ENCODE peak calls at places on chromosome 20, in eight cellular contexts. K is IMR-90, M is neural progenitor cell, B is GM23338, V is aorta, S is body of pancreas, A is neuronal stem cell, F is left ventricle myocardium inferior. U is an unnamed sample.

GRCh38 chr20:35902545-35902941 is 51.8 kb downstream of the SCAND1 start:
- DNase-seq in M (no peak), V (no peak), F (no peak), S (no peak), A (no peak), B (no peak), K (no peak), U (no peak)

GRCh38 chr20:53657289-53657678 is 63.6 kb upstream of the ZNF217 start:
- DNase-seq in A (no peak), K (no peak), F (no peak), V (no peak), S (no peak), M (no peak), B (no peak), U (no peak)

GRCh38 chr20:35523298-35523888 is 6.1 kb downstream of the C20orf173 start:
- DNase-seq in A (no peak), M (peak; percentile 38), V (peak; percentile 44), F (no peak), B (peak; percentile 81), S (peak; percentile 21), K (no peak), U (peak; percentile 13)

GRCh38 chr20:41101660-41102059 is 35.7 kb upstream of the PLCG1 start:
- DNase-seq in F (no peak), V (no peak), S (no peak), K (no peak), A (no peak), B (no peak), M (no peak), U (no peak)

GRCh38 chr20:12956303-12956702 is 52.5 kb upstream of the SPTLC3 start:
- DNase-seq in A (no peak), V (no peak), M (no peak), F (no peak), K (no peak), B (no peak), S (no peak), U (no peak)

GRCh38 chr20:58841539-58842264 is 9.0 kb downstream of the GNAS-AS1 start:
- DNase-seq in F (no peak), S (no peak), V (no peak), M (peak; percentile 38), K (no peak), A (no peak), B (peak; percentile 45), U (no peak)

GRCh38 chr20:35637266-35637665 is 21.6 kb downstream of the SPAG4 start:
- DNase-seq in B (no peak), M (no peak), F (no peak), A (no peak), K (no peak), S (no peak), V (no peak), U (no peak)

GRCh38 chr20:25015986-25016385 is 23.4 kb upstream of the APMAP start:
- DNase-seq in B (no peak), A (no peak), V (peak; percentile 27), M (no peak), S (peak; percentile 4), F (no peak), K (no peak), U (no peak)

GRCh38 chr20:20366896-20367680 is 816 bp upstream of the INSM1 start:
- DNase-seq in A (peak; percentile 57), K (no peak), V (no peak), M (peak; percentile 73), F (no peak), S (no peak), B (peak; percentile 75), U (no peak)

GRCh38 chr20:11995750-11996567 is 78.3 kb downstream of the BTBD3 start:
- DNase-seq in S (no peak), K (peak; percentile 1), V (no peak), F (no peak), B (no peak), A (no peak), M (no peak), U (no peak)

GRCh38 chr20:19901226-19901625 is 115.9 kb upstream of the NAA20 start:
- DNase-seq in A (no peak), V (no peak), F (no peak), K (no peak), M (no peak), S (no peak), B (no peak), U (no peak)

GRCh38 chr20:51569815-51570741 is 27.6 kb upstream of the NFATC2 start:
- DNase-seq in V (peak; percentile 82), A (no peak), B (no peak), K (no peak), F (peak; percentile 48), M (no peak), S (no peak), U (no peak)

GRCh38 chr20:61387204-61387958 is 135.3 kb downstream of the CDH4 start:
- DNase-seq in F (no peak), B (peak; percentile 65), V (peak; percentile 71), S (peak; percentile 60), K (peak; percentile 41), A (no peak), M (peak; percentile 52), U (peak; percentile 56)

DNA sequence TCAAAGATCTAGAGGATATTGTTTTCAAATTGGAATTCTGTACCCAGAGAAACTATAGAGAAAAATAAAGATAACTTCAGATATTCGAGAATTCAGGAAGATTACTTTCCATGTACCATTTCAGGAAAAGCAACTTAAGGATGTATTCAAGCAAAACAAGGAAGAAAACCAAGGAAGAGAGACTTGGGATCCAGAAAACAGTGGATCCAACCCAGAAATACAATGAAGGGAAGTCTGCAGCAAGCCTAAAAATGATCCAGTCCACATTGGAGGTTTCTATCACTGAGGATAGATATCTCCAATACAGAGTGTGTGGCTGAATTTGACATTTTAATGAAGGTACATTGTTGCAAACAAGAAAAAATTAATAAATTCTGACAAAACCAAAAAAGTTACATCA is 201.0 kb downstream of the EYA2 start:
- DNase-seq in K (no peak), M (no peak), V (no peak), F (no peak), B (no peak), S (no peak), A (no peak), U (no peak)
- H3K4me1 ChIP-seq in K (no peaks in the 10 kb centered on the region), M (no peaks in the 10 kb centered on the region), V (peaks cover 5% of the 10 kb centered on the region), F (no peaks in the 10 kb centered on the region), B (no peaks in the 10 kb centered on the region), S (no peaks in the 10 kb centered on the region), A (no peaks in the 10 kb centered on the region), U (no peaks in the 10 kb centered on the region)

DNA sequence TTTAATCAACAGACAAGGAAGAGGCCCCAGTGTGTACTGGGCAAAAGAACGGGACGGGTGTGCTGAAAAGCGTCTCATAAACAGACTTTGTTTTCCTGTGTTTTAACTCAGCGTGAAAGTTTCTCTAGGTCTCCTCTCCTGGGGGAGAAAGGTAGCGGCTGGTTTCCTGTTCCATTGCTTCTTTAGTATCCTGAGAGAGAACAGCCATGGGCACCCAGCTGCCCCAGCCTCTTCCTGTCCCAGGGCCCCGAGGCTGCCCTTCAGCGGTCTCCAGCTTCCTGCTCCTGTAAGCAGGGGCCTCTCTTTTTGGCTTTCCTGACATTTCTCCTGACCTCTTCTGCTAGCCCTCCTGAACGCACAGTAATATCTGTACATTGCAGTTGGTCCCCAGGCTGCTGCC is 2.4 kb upstream of the SSTR4 start:
- DNase-seq in K (no peak), A (no peak), M (no peak), S (no peak), B (no peak), V (no peak), F (no peak), U (no peak)
- H3K4me1 ChIP-seq in K (no peaks in the 10 kb centered on the region), A (no peaks in the 10 kb centered on the region), M (no peaks in the 10 kb centered on the region), S (no peaks in the 10 kb centered on the region), B (no peaks in the 10 kb centered on the region), V (no peaks in the 10 kb centered on the region), F (peaks cover 27% of the 10 kb centered on the region), U (no peaks in the 10 kb centered on the region)

DNA sequence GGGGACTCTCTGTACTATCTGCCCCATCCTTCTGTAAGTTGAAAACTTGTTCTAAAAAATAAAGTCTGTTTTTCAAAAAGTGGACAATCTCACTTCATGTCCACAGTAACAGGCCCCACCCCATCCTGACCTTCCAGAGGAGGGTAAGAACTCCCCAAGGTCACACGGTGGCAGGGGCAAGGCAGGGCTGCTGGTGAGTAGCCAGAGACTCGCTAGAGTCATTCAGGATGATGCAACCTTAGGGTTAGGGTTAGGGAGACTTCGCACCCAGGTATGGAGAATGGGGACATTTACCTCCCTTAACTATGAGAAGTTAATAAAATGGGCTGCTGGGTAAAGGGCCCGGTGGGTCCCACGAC is 15.4 kb downstream of the PEDS1 start:
- DNase-seq in M (no peak), K (no peak), F (no peak), V (no peak), B (no peak), S (no peak), A (no peak), U (no peak)
- H3K4me1 ChIP-seq in M (no peaks in the 10 kb centered on the region), K (peaks cover 12% of the 10 kb centered on the region), F (peaks cover 77% of the 10 kb centered on the region), V (no peaks in the 10 kb centered on the region), B (peaks cover 5% of the 10 kb centered on the region), S (peaks cover 37% of the 10 kb centered on the region), A (no peaks in the 10 kb centered on the region), U (peaks cover 3% of the 10 kb centered on the region)

GRCh38 chr20:23203310-23203709 is 117.2 kb upstream of the CD93 start:
- DNase-seq in V (no peak), M (no peak), S (no peak), F (no peak), B (no peak), A (no peak), K (no peak), U (no peak)
- H3K4me1 ChIP-seq in V (peaks cover 5% of the 10 kb centered on the region), M (peaks cover 24% of the 10 kb centered on the region), S (peaks cover 12% of the 10 kb centered on the region), F (peaks cover 52% of the 10 kb centered on the region), B (peaks cover 23% of the 10 kb centered on the region), A (peaks cover 2% of the 10 kb centered on the region), K (no peaks in the 10 kb centered on the region), U (no peaks in the 10 kb centered on the region)

GRCh38 chr20:10260316-10260715 is 41.7 kb downstream of the SNAP25 start:
- DNase-seq in K (no peak), B (peak; percentile 27), V (no peak), M (no peak), F (no peak), S (no peak), A (no peak), U (no peak)
- H3K4me1 ChIP-seq in K (peaks cover 9% of the 10 kb centered on the region), B (peaks cover 14% of the 10 kb centered on the region), V (no peaks in the 10 kb centered on the region), M (no peaks in the 10 kb centered on the region), F (no peaks in the 10 kb centered on the region), S (peaks cover 3% of the 10 kb centered on the region), A (no peaks in the 10 kb centered on the region), U (no peaks in the 10 kb centered on the region)

GRCh38 chr20:62980970-62981369 is 25.8 kb downstream of the BHLHE23 start:
- DNase-seq in K (no peak), F (no peak), A (no peak), B (peak; percentile 56), S (no peak), M (peak; percentile 69), V (no peak), U (peak; percentile 13)
- H3K4me1 ChIP-seq in K (no peaks in the 10 kb centered on the region), F (no peaks in the 10 kb centered on the region), A (peaks cover 40% of the 10 kb centered on the region), B (peaks cover 37% of the 10 kb centered on the region), S (no peaks in the 10 kb centered on the region), M (peaks cover 33% of the 10 kb centered on the region), V (no peaks in the 10 kb centered on the region), U (peaks cover 3% of the 10 kb centered on the region)

DNA sequence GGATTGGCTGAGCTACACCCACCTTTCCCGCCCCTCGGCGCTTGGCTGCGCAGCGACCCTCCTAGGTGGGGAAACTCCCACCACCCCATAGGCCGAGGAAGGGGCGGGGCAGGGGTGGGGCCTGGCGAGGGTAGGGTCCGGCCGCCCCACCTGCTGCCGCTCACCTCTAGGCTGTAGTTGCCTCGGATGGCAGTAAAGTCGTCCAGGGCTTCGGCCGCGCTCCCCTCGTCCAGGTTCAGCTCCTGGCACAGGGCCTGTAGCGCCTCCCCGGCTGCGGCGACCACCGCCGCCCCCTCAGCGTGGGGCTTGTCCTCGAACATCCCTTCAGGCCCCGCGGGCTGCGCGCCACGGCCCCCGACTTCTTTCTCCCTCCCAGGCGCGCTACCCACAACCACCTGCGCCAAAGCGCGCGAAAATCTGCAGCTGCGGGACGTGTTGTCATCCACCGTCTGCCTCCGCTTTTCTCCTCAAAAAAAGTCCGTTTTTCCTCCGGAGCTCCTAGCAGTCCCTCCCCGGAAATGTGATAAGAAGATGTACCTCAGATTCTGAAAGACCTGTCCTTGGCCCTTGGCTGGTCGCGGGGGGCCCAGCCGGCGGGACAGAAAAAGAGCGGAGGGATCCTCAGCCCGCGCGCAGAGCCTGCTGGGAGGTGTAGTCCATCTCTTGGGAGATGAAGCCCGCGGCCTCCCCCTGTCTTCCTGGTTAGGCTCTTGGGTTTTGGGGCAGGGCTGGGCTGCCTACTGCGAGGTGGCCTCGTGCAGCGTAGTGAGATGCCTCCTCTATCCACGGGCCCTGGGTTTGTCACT is at the start of gene RBL1:
- DNase-seq in V (peak; percentile 93), B (peak; percentile 95), S (peak; percentile 88), K (peak; percentile 77), M (peak; percentile 94), A (peak; percentile 90), F (peak; percentile 82), U (peak; percentile 80)
- H3K4me1 ChIP-seq in V (no peaks in the 10 kb centered on the region), B (peaks cover 20% of the 10 kb centered on the region), S (peaks cover 13% of the 10 kb centered on the region), K (peaks cover 6% of the 10 kb centered on the region), M (peaks cover 15% of the 10 kb centered on the region), A (peaks cover 8% of the 10 kb centered on the region), F (peaks cover 22% of the 10 kb centered on the region), U (peaks cover 21% of the 10 kb centered on the region)